ENCODE peak calls at places on chromosomes 1 and 21, in nine cellular contexts. Z is left ventricle myocardium inferior; X is bronchial epithelial cell; Q is midbrain; J is iPS DF 6.9; E is renal cortical epithelial cell; R is NCI-H82; S is stimulated activated effector memory CD8-positive, alpha-beta T cell treated with anti-CD3 and anti-CD28 coated beads, Interleukin-12 subunit alpha, Interleukin-12 subunit beta, amount 100 ng/mL, for 72 hours; K is H54. Y is an unnamed sample.

GRCh38 chr1:180907313-180908055 is 5.2 kb upstream of the KIAA1614 start:
- DNase-seq in S (no peak), Z (no peak), J (no peak), K (no peak), Q (no peak), R (no peak), X (no peak), E (no peak), Y (no peak)

GRCh38 chr1:222370911-222371717 is 176.8 kb downstream of the HHIPL2 start:
- DNase-seq in X (peak; percentile 38), R (no peak), S (no peak), J (no peak), E (peak; percentile 76), Q (no peak), Z (no peak), K (peak; percentile 45), Y (no peak)

GRCh38 chr1:156496211-156496761 is 4.3 kb downstream of the MEF2D start:
- DNase-seq in J (no peak), R (peak; percentile 98), Q (no peak), K (no peak), X (no peak), E (no peak), S (peak; percentile 64), Z (no peak), Y (no peak)

GRCh38 chr1:226535626-226536025 is 12.9 kb upstream of the STUM start:
- DNase-seq in Q (no peak), Z (no peak), R (no peak), K (no peak), X (no peak), S (no peak), E (no peak), J (no peak), Y (no peak)

GRCh38 chr1:39182804-39183203 is 21.7 kb upstream of the MACF1 start:
- DNase-seq in S (no peak), X (no peak), K (no peak), Z (no peak), R (peak; percentile 49), E (no peak), Q (no peak), J (no peak), Y (no peak)

GRCh38 chr21:41948404-41948895 is 5.4 kb downstream of the C2CD2 start:
- DNase-seq in J (no peak), S (no peak), Z (no peak), Q (no peak), X (no peak), R (no peak), K (no peak), E (no peak), Y (no peak)

GRCh38 chr21:42298657-42299056 is 16.6 kb downstream of the TFF3 start:
- DNase-seq in J (no peak), E (no peak), Z (no peak), S (no peak), R (no peak), K (no peak), Q (no peak), X (no peak), Y (no peak)

GRCh38 chr1:201711101-201711597 is 117.8 kb upstream of the IPO9 start:
- DNase-seq in K (no peak), Q (no peak), Z (no peak), S (no peak), R (no peak), X (no peak), E (no peak), J (no peak), Y (no peak)

GRCh38 chr1:10057305-10057704 is 24.5 kb downstream of the UBE4B start:
- DNase-seq in J (no peak), Z (no peak), R (no peak), S (no peak), Q (no peak), X (peak; percentile 62), E (peak; percentile 39), K (no peak), Y (no peak)

GRCh38 chr1:40341509-40342380 is 24.7 kb upstream of the COL9A2 start:
- DNase-seq in J (no peak), E (no peak), S (peak; percentile 60), Q (no peak), K (no peak), R (no peak), X (no peak), Z (no peak), Y (no peak)

GRCh38 chr1:45246760-45247159 is 40.4 kb upstream of the ZSWIM5 start:
- DNase-seq in K (no peak), Q (no peak), X (peak; percentile 96), S (no peak), E (peak; percentile 65), R (no peak), Z (no peak), J (no peak), Y (no peak)

Y was measured in progenitor cell of endocrine pancreas.